ENCODE peak calls at places on chromosomes 13 and 19, in five cellular contexts. D is right cardiac atrium, I is aorta, A is fibroblast of the aortic adventitia, P is cardiac fibroblast. E is an unnamed sample.

GRCh38 chr13:50128406-50129048 is 113.3 kb downstream of the KCNRG start:
- DNase-seq in D (peak; percentile 29), I (no peak), A (no peak), P (no peak), E (no peak)

GRCh38 chr13:106499905-106500304 is 35.6 kb downstream of the EFNB2 start:
- DNase-seq in D (no peak), I (no peak), A (peak; percentile 48), P (peak; percentile 38), E (no peak)

GRCh38 chr13:40818926-40819325 is 29.5 kb downstream of the SLC25A15 start:
- DNase-seq in D (no peak), I (no peak), A (no peak), P (no peak), E (no peak)

GRCh38 chr13:43785681-43786471 is 896 bp downstream of the ENOX1 start:
- DNase-seq in D (peak; percentile 94), I (peak; percentile 90), A (peak; percentile 78), P (peak; percentile 82), E (peak; percentile 80)

GRCh38 chr19:17952041-17952976 is 14.6 kb upstream of the KCNN1 start:
- DNase-seq in D (no peak), I (no peak), A (no peak), P (no peak), E (no peak)

GRCh38 chr13:100392709-100393630 is 195.6 kb downstream of the GGACT start:
- DNase-seq in D (peak; percentile 64), I (peak; percentile 87), A (peak; percentile 100), P (peak; percentile 99), E (peak; percentile 88)

GRCh38 chr13:105272660-105273631 is 1262.5 kb downstream of the EFNB2 start:
- DNase-seq in D (no peak), I (no peak), A (no peak), P (no peak), E (no peak)

GRCh38 chr19:470701-471100 is 9.9 kb upstream of the SHC2 start:
- DNase-seq in D (peak; percentile 42), I (peak; percentile 75), A (no peak), P (no peak), E (no peak)

GRCh38 chr19:13275016-13275722 is 125.0 kb downstream of the IER2 start:
- DNase-seq in D (no peak), I (peak; percentile 41), A (no peak), P (no peak), E (no peak)

GRCh38 chr13:50916701-50917184 is 7.2 kb downstream of the RNASEH2B start:
- DNase-seq in D (no peak), I (no peak), A (no peak), P (no peak), E (no peak)

GRCh38 chr19:2640563-2641331 is 61.7 kb downstream of the GNG7 start:
- DNase-seq in D (no peak), I (no peak), A (no peak), P (no peak), E (peak; percentile 69)

GRCh38 chr19:52935434-52935833 is 12.2 kb upstream of the ZNF888 start:
- DNase-seq in D (no peak), I (no peak), A (no peak), P (peak; percentile 41), E (no peak)

GRCh38 chr19:18345296-18345695 is 4.9 kb downstream of the PGPEP1 start:
- DNase-seq in D (no peak), I (no peak), A (no peak), P (no peak), E (no peak)

GRCh38 chr13:78649997-78650724 is 8.8 kb downstream of the OBI1 start:
- DNase-seq in D (no peak), I (no peak), A (no peak), P (no peak), E (no peak)

GRCh38 chr19:8459095-8459494 is 14.3 kb downstream of the HNRNPM start:
- DNase-seq in D (no peak), I (no peak), A (no peak), P (no peak), E (no peak)

GRCh38 chr19:42086770-42087550 is 11.0 kb downstream of the ZNF574 start:
- DNase-seq in D (no peak), I (no peak), A (no peak), P (peak; percentile 47), E (no peak)

GRCh38 chr19:43101950-43102349 is 19.4 kb upstream of the PSG2 start:
- DNase-seq in D (no peak), I (no peak), A (no peak), P (no peak), E (no peak)

GRCh38 chr13:32086366-32086765 is 54.8 kb downstream of the FRY start:
- DNase-seq in D (no peak), I (no peak), A (peak; percentile 75), P (no peak), E (no peak)

GRCh38 chr19:46611791-46612190 is 10.7 kb downstream of the CALM3 start:
- DNase-seq in D (no peak), I (peak; percentile 57), A (no peak), P (no peak), E (no peak)

GRCh38 chr19:58561373-58562125 is 3.1 kb upstream of the UBE2M start:
- DNase-seq in D (no peak), I (no peak), A (no peak), P (no peak), E (no peak)
- H3K4me3 ChIP-seq in D (no peak overlapping the region), I (no peak overlapping the region), A (peak overlapping the region; percentile 50), P (no peak overlapping the region), E (peak overlapping the region; percentile 73)

GRCh38 chr19:11192957-11193939 is 4.1 kb downstream of the KANK2 start:
- DNase-seq in D (no peak), I (no peak), A (no peak), P (no peak), E (no peak)
- H3K4me3 ChIP-seq in D (no peak overlapping the region), I (no peak overlapping the region), A (no peak overlapping the region), P (no peak overlapping the region), E (peak overlapping the region; percentile 99)

GRCh38 chr13:72129117-72129516 is 262.1 kb upstream of the DACH1 start:
- DNase-seq in D (no peak), I (no peak), A (no peak), P (no peak), E (no peak)

GRCh38 chr13:72126424-72126823 is 259.4 kb upstream of the DACH1 start:
- DNase-seq in D (no peak), I (no peak), A (no peak), P (peak; percentile 25), E (no peak)

GRCh38 chr13:72125561-72125960 is 258.6 kb upstream of the DACH1 start:
- DNase-seq in D (no peak), I (no peak), A (no peak), P (peak; percentile 66), E (no peak)

GRCh38 chr13:72122661-72123060 is 255.7 kb upstream of the DACH1 start:
- DNase-seq in D (no peak), I (no peak), A (no peak), P (no peak), E (no peak)

DNA sequence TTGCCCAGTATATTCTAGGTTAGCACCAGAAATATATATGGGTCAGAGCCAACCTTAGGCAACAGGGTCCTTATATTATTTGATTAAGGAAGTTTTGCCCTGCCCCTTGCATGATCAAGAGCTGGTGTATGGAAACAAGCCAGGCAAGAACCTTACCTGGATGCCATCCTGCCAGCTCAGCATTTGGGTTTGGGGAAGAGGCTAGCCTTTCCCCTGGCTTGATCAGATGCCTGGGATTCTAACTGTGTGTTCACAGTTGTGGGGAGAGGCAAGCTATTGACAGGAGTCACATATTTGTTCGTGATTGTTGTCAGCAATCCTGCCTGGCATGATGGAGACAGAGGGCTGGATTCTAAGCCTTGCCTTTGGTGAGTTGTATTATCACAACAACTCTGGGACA is 260.0 kb upstream of the DACH1 start:
- DNase-seq in D (no peak), I (no peak), A (no peak), P (no peak), E (no peak)
- H3K4me3 ChIP-seq in D (no peak overlapping the region), I (no peak overlapping the region), A (no peak overlapping the region), P (no peak overlapping the region), E (no peak overlapping the region)

GRCh38 chr19:38267780-38268430 is 3.5 kb downstream of the SPINT2 start:
- DNase-seq in D (no peak), I (no peak), A (no peak), P (no peak), E (no peak)
- H3K4me3 ChIP-seq in D (no peak overlapping the region), I (no peak overlapping the region), A (no peak overlapping the region), P (no peak overlapping the region), E (peak overlapping the region; percentile 48)

DNA sequence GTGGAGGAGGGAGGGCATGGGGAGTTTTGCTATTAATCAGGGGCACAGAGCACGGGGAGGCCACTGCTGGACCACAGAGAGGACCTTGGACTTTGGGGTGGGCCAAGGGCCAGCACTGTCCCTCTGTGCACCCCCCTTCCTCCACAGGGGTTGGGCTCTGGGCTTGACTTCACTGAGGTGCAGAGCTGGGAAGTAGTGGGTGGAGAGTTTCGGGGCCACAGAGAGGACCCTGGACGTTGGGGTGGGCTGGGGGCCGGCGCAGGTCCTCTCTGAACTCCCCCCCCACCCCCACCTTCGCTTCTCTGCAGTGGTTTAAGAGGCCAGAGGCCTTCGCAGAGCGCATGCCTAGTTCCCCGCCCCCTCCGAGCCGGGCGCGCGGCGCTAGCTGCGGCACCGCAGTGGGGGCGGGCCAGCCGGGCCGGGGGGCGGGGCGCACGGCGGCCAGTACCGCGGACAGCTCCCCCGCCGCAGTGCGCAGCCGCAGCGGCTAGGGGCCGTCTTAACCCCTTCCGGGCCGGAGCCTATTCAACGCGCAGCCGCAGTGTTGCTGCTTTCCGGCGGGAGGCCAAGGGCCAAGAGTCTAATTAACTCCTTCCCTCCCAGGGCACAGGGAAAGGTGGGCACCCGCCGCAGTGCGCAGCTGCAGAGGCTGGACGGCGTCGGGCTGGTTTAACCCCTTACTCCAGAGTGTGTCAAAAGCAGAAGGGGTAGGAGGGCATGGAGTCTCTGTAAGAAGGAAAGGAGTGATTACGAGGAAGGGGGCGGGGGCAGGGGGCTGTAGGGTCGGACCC is 3.7 kb downstream of the KCNC3 start:
- DNase-seq in D (peak; percentile 91), I (peak; percentile 82), A (peak; percentile 3), P (peak; percentile 46), E (no peak)
- H3K4me3 ChIP-seq in D (no peak overlapping the region), I (no peak overlapping the region), A (no peak overlapping the region), P (no peak overlapping the region), E (peak overlapping the region; percentile 49)

DNA sequence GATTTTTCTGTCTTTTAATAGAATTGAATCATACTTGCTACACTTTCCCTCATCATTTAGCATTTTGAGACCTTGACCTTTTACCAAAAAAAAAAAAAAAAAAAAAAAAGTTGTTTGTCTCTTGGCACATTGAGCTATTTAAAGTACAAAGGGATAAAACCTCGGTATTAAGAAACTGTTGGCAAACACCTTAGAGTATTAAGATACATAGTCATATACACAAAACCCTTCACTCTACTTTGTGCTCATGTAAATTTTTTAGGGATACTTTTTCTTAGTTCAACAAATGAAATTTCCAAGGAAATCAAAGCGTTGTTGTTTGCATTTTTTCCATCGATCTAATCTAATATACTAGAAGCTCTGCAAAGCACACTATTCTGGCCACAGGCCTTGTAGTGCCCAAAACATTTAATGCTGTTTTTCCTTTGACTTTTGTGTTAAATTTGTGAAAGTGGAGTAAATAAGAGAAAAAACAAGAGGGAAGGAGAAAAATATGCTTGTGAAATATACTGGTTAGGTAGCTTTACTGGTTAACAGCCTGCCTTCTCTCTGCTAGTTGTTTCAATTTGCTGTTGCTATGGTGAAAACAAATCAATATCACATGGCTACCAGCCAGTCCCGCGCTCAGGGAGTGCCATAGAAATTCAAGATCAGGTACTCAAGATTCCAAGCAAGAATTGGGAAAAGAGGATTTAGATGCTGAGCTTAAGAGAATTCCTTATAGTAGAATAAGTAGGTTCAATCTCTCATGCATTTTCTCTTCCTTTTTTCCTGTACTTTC is 2.6 kb downstream of the MBNL2 start:
- DNase-seq in D (no peak), I (no peak), A (peak; percentile 57), P (peak; percentile 68), E (no peak)
- H3K4me3 ChIP-seq in D (peak overlapping the region; percentile 99), I (peak overlapping the region; percentile 100), A (peak overlapping the region; percentile 91), P (peak overlapping the region; percentile 74), E (peak overlapping the region; percentile 72)